ENCODE peak calls at places on chromosomes 7 and 10, in seven cellular contexts. One of them, this sample, is unnamed.

GRCh38 chr10:96306516-96306915 is 2.3 kb downstream of the DNTT start:
- DNase-seq in gastrocnemius medialis: peak; percentile 57
- DNase-seq in suprapubic skin: no peak
- DNase-seq in cardiac muscle cell: no peak
- DNase-seq in body of pancreas: peak; percentile 65
- DNase-seq in fibroblast of lung: no peak
- DNase-seq in heart left ventricle: peak; percentile 79
- DNase-seq in this sample: no peak

GRCh38 chr7:120852700-120853099 is 5.2 kb downstream of the TSPAN12 start:
- DNase-seq in gastrocnemius medialis: no peak
- DNase-seq in suprapubic skin: no peak
- DNase-seq in cardiac muscle cell: no peak
- DNase-seq in body of pancreas: no peak
- DNase-seq in fibroblast of lung: no peak
- DNase-seq in heart left ventricle: no peak
- DNase-seq in this sample: no peak

GRCh38 chr7:28722684-28723083 is 235.4 kb downstream of the TRIL start:
- DNase-seq in gastrocnemius medialis: no peak
- DNase-seq in suprapubic skin: no peak
- DNase-seq in cardiac muscle cell: no peak
- DNase-seq in body of pancreas: no peak
- DNase-seq in fibroblast of lung: no peak
- DNase-seq in heart left ventricle: no peak
- DNase-seq in this sample: no peak

GRCh38 chr7:18087687-18088078 is 60.0 kb upstream of the PRPS1L1 start:
- DNase-seq in gastrocnemius medialis: no peak
- DNase-seq in suprapubic skin: no peak
- DNase-seq in cardiac muscle cell: no peak
- DNase-seq in body of pancreas: no peak
- DNase-seq in fibroblast of lung: no peak
- DNase-seq in heart left ventricle: no peak
- DNase-seq in this sample: no peak

GRCh38 chr10:26391701-26392695 is 46.1 kb upstream of the APBB1IP start:
- DNase-seq in gastrocnemius medialis: no peak
- DNase-seq in suprapubic skin: no peak
- DNase-seq in cardiac muscle cell: no peak
- DNase-seq in body of pancreas: no peak
- DNase-seq in fibroblast of lung: no peak
- DNase-seq in heart left ventricle: no peak
- DNase-seq in this sample: no peak

GRCh38 chr10:132155723-132156381 is 30.9 kb upstream of the DPYSL4 start:
- DNase-seq in gastrocnemius medialis: no peak
- DNase-seq in suprapubic skin: no peak
- DNase-seq in cardiac muscle cell: no peak
- DNase-seq in body of pancreas: peak; percentile 19
- DNase-seq in fibroblast of lung: no peak
- DNase-seq in heart left ventricle: no peak
- DNase-seq in this sample: no peak

GRCh38 chr10:17510242-17510908 is 56.0 kb upstream of the ST8SIA6 start:
- DNase-seq in gastrocnemius medialis: no peak
- DNase-seq in suprapubic skin: no peak
- DNase-seq in cardiac muscle cell: no peak
- DNase-seq in body of pancreas: no peak
- DNase-seq in fibroblast of lung: no peak
- DNase-seq in heart left ventricle: no peak
- DNase-seq in this sample: no peak

GRCh38 chr10:133405844-133406527 is 12.0 kb downstream of the MTG1 start:
- DNase-seq in gastrocnemius medialis: no peak
- DNase-seq in suprapubic skin: no peak
- DNase-seq in cardiac muscle cell: peak; percentile 23
- DNase-seq in body of pancreas: no peak
- DNase-seq in fibroblast of lung: peak; percentile 72
- DNase-seq in heart left ventricle: no peak
- DNase-seq in this sample: peak; percentile 17

GRCh38 chr7:144255471-144255897 is 9.1 kb downstream of the OR2A7 start:
- DNase-seq in gastrocnemius medialis: no peak
- DNase-seq in suprapubic skin: no peak
- DNase-seq in cardiac muscle cell: no peak
- DNase-seq in body of pancreas: no peak
- DNase-seq in fibroblast of lung: no peak
- DNase-seq in heart left ventricle: no peak
- DNase-seq in this sample: no peak

GRCh38 chr7:18212308-18212707 is 184.7 kb upstream of the PRPS1L1 start:
- DNase-seq in gastrocnemius medialis: no peak
- DNase-seq in suprapubic skin: no peak
- DNase-seq in cardiac muscle cell: peak; percentile 61
- DNase-seq in body of pancreas: no peak
- DNase-seq in fibroblast of lung: no peak
- DNase-seq in heart left ventricle: no peak
- DNase-seq in this sample: no peak

GRCh38 chr10:91410638-91411367 is 659 bp downstream of the HECTD2 start:
- DNase-seq in gastrocnemius medialis: no peak
- DNase-seq in suprapubic skin: peak; percentile 61
- DNase-seq in cardiac muscle cell: peak; percentile 50
- DNase-seq in body of pancreas: no peak
- DNase-seq in fibroblast of lung: peak; percentile 71
- DNase-seq in heart left ventricle: no peak
- DNase-seq in this sample: no peak

GRCh38 chr7:137958593-137959431 is 43.1 kb downstream of the CREB3L2 start:
- DNase-seq in gastrocnemius medialis: no peak
- DNase-seq in suprapubic skin: no peak
- DNase-seq in cardiac muscle cell: no peak
- DNase-seq in body of pancreas: no peak
- DNase-seq in fibroblast of lung: no peak
- DNase-seq in heart left ventricle: no peak
- DNase-seq in this sample: no peak

GRCh38 chr7:105014725-105015630 is 973 bp downstream of the KMT2E start:
- DNase-seq in gastrocnemius medialis: peak; percentile 55
- DNase-seq in suprapubic skin: no peak
- DNase-seq in cardiac muscle cell: peak; percentile 54
- DNase-seq in body of pancreas: peak; percentile 59
- DNase-seq in fibroblast of lung: peak; percentile 42
- DNase-seq in heart left ventricle: peak; percentile 40
- DNase-seq in this sample: no peak

GRCh38 chr10:25934673-25935139 is 677 bp downstream of the MYO3A start:
- DNase-seq in gastrocnemius medialis: no peak
- DNase-seq in suprapubic skin: no peak
- DNase-seq in cardiac muscle cell: no peak
- DNase-seq in body of pancreas: peak; percentile 23
- DNase-seq in fibroblast of lung: peak; percentile 6
- DNase-seq in heart left ventricle: no peak
- DNase-seq in this sample: no peak

GRCh38 chr7:73824986-73825385 is 5.8 kb upstream of the CLDN4 start:
- DNase-seq in gastrocnemius medialis: no peak
- DNase-seq in suprapubic skin: peak; percentile 66
- DNase-seq in cardiac muscle cell: no peak
- DNase-seq in body of pancreas: peak; percentile 62
- DNase-seq in fibroblast of lung: no peak
- DNase-seq in heart left ventricle: no peak
- DNase-seq in this sample: no peak

GRCh38 chr10:87734987-87735827 is 75.5 kb downstream of the PAPSS2 start:
- DNase-seq in gastrocnemius medialis: no peak
- DNase-seq in suprapubic skin: no peak
- DNase-seq in cardiac muscle cell: peak; percentile 69
- DNase-seq in body of pancreas: peak; percentile 38
- DNase-seq in fibroblast of lung: peak; percentile 45
- DNase-seq in heart left ventricle: peak; percentile 40
- DNase-seq in this sample: peak; percentile 7

GRCh38 chr10:118732253-118733194 is 22.2 kb downstream of the CACUL1 start:
- DNase-seq in gastrocnemius medialis: no peak
- DNase-seq in suprapubic skin: no peak
- DNase-seq in cardiac muscle cell: no peak
- DNase-seq in body of pancreas: no peak
- DNase-seq in fibroblast of lung: peak; percentile 26
- DNase-seq in heart left ventricle: no peak
- DNase-seq in this sample: no peak

GRCh38 chr7:111845853-111846252 is 283.6 kb upstream of the IMMP2L start:
- DNase-seq in gastrocnemius medialis: no peak
- DNase-seq in suprapubic skin: no peak
- DNase-seq in cardiac muscle cell: no peak
- DNase-seq in body of pancreas: no peak
- DNase-seq in fibroblast of lung: no peak
- DNase-seq in heart left ventricle: no peak
- DNase-seq in this sample: no peak

GRCh38 chr7:154255324-154255723 is 203.1 kb downstream of the DPP6 start:
- DNase-seq in gastrocnemius medialis: no peak
- DNase-seq in suprapubic skin: no peak
- DNase-seq in cardiac muscle cell: no peak
- DNase-seq in body of pancreas: no peak
- DNase-seq in fibroblast of lung: no peak
- DNase-seq in heart left ventricle: no peak
- DNase-seq in this sample: no peak

GRCh38 chr7:131896189-131896855 is 339.9 kb upstream of the PODXL start:
- DNase-seq in gastrocnemius medialis: no peak
- DNase-seq in suprapubic skin: no peak
- DNase-seq in cardiac muscle cell: no peak
- DNase-seq in body of pancreas: no peak
- DNase-seq in fibroblast of lung: peak; percentile 23
- DNase-seq in heart left ventricle: no peak
- DNase-seq in this sample: no peak

GRCh38 chr10:92897916-92898315 is 49.6 kb downstream of the EXOC6 start:
- DNase-seq in gastrocnemius medialis: no peak
- DNase-seq in suprapubic skin: no peak
- DNase-seq in cardiac muscle cell: no peak
- DNase-seq in body of pancreas: no peak
- DNase-seq in fibroblast of lung: no peak
- DNase-seq in heart left ventricle: no peak
- DNase-seq in this sample: no peak

GRCh38 chr10:14481752-14482151 is 151.0 kb upstream of the FRMD4A start:
- DNase-seq in gastrocnemius medialis: no peak
- DNase-seq in suprapubic skin: no peak
- DNase-seq in cardiac muscle cell: no peak
- DNase-seq in body of pancreas: no peak
- DNase-seq in fibroblast of lung: peak; percentile 64
- DNase-seq in heart left ventricle: peak; percentile 51
- DNase-seq in this sample: no peak

GRCh38 chr7:6178273-6179029 is 94.0 kb downstream of the CYTH3 start:
- DNase-seq in gastrocnemius medialis: peak; percentile 52
- DNase-seq in suprapubic skin: no peak
- DNase-seq in cardiac muscle cell: no peak
- DNase-seq in body of pancreas: peak; percentile 53
- DNase-seq in fibroblast of lung: no peak
- DNase-seq in heart left ventricle: no peak
- DNase-seq in this sample: no peak

GRCh38 chr7:98107313-98107691 is 640 bp downstream of the LMTK2 start:
- DNase-seq in gastrocnemius medialis: no peak
- DNase-seq in suprapubic skin: no peak
- DNase-seq in cardiac muscle cell: no peak
- DNase-seq in body of pancreas: peak; percentile 42
- DNase-seq in fibroblast of lung: no peak
- DNase-seq in heart left ventricle: peak; percentile 39
- DNase-seq in this sample: no peak

GRCh38 chr10:17418249-17418648 is 36.1 kb downstream of the ST8SIA6 start:
- DNase-seq in gastrocnemius medialis: no peak
- DNase-seq in suprapubic skin: no peak
- DNase-seq in cardiac muscle cell: peak; percentile 32
- DNase-seq in body of pancreas: peak; percentile 3
- DNase-seq in fibroblast of lung: no peak
- DNase-seq in heart left ventricle: no peak
- DNase-seq in this sample: no peak

GRCh38 chr10:104109908-104110662 is 11.9 kb upstream of the SFR1 start:
- DNase-seq in gastrocnemius medialis: no peak
- DNase-seq in suprapubic skin: no peak
- DNase-seq in cardiac muscle cell: peak; percentile 81
- DNase-seq in body of pancreas: no peak
- DNase-seq in fibroblast of lung: peak; percentile 85
- DNase-seq in heart left ventricle: no peak
- DNase-seq in this sample: peak; percentile 52

GRCh38 chr10:3077506-3077905 is 10.2 kb downstream of the PFKP start:
- DNase-seq in gastrocnemius medialis: no peak
- DNase-seq in suprapubic skin: no peak
- DNase-seq in cardiac muscle cell: no peak
- DNase-seq in body of pancreas: no peak
- DNase-seq in fibroblast of lung: no peak
- DNase-seq in heart left ventricle: no peak
- DNase-seq in this sample: no peak

GRCh38 chr10:22604314-22605091 is 109.9 kb downstream of the PIP4K2A start:
- DNase-seq in gastrocnemius medialis: no peak
- DNase-seq in suprapubic skin: no peak
- DNase-seq in cardiac muscle cell: no peak
- DNase-seq in body of pancreas: no peak
- DNase-seq in fibroblast of lung: no peak
- DNase-seq in heart left ventricle: no peak
- DNase-seq in this sample: no peak
- TF ChIP-seq CTCF in gastrocnemius medialis: no peak
- TF ChIP-seq CTCF in suprapubic skin: no peak
- TF ChIP-seq CTCF in cardiac muscle cell: no peak
- TF ChIP-seq CTCF in body of pancreas: no peak
- TF ChIP-seq CTCF in fibroblast of lung: no peak
- TF ChIP-seq CTCF in heart left ventricle: no peak
- TF ChIP-seq CTCF in this sample: no peak

GRCh38 chr7:95240910-95241309 is 83.4 kb downstream of the PON1 start:
- DNase-seq in gastrocnemius medialis: no peak
- DNase-seq in suprapubic skin: no peak
- DNase-seq in cardiac muscle cell: no peak
- DNase-seq in body of pancreas: no peak
- DNase-seq in fibroblast of lung: no peak
- DNase-seq in heart left ventricle: no peak
- DNase-seq in this sample: no peak

GRCh38 chr7:95238252-95238938 is 85.9 kb downstream of the PON1 start:
- DNase-seq in gastrocnemius medialis: no peak
- DNase-seq in suprapubic skin: no peak
- DNase-seq in cardiac muscle cell: no peak
- DNase-seq in body of pancreas: no peak
- DNase-seq in fibroblast of lung: no peak
- DNase-seq in heart left ventricle: no peak
- DNase-seq in this sample: no peak
- H3K4me3 ChIP-seq in gastrocnemius medialis: no peak overlapping the region
- H3K4me3 ChIP-seq in suprapubic skin: no peak overlapping the region
- H3K4me3 ChIP-seq in cardiac muscle cell: no peak overlapping the region
- H3K4me3 ChIP-seq in body of pancreas: no peak overlapping the region
- H3K4me3 ChIP-seq in fibroblast of lung: no peak overlapping the region
- H3K4me3 ChIP-seq in heart left ventricle: no peak overlapping the region
- H3K4me3 ChIP-seq in this sample: no peak overlapping the region

GRCh38 chr10:43728425-43728824 is 79.7 kb upstream of the ZNF32 start:
- DNase-seq in gastrocnemius medialis: no peak
- DNase-seq in suprapubic skin: no peak
- DNase-seq in cardiac muscle cell: no peak
- DNase-seq in body of pancreas: no peak
- DNase-seq in fibroblast of lung: no peak
- DNase-seq in heart left ventricle: no peak
- DNase-seq in this sample: no peak

GRCh38 chr10:43731486-43731885 is 82.8 kb upstream of the ZNF32 start:
- DNase-seq in gastrocnemius medialis: no peak
- DNase-seq in suprapubic skin: no peak
- DNase-seq in cardiac muscle cell: no peak
- DNase-seq in body of pancreas: no peak
- DNase-seq in fibroblast of lung: no peak
- DNase-seq in heart left ventricle: no peak
- DNase-seq in this sample: no peak

GRCh38 chr10:43727935-43728334 is 79.3 kb upstream of the ZNF32 start:
- DNase-seq in gastrocnemius medialis: no peak
- DNase-seq in suprapubic skin: no peak
- DNase-seq in cardiac muscle cell: no peak
- DNase-seq in body of pancreas: no peak
- DNase-seq in fibroblast of lung: no peak
- DNase-seq in heart left ventricle: no peak
- DNase-seq in this sample: no peak
- H3K36me3 ChIP-seq in gastrocnemius medialis: no peaks in the 10 kb centered on the region
- H3K36me3 ChIP-seq in suprapubic skin: no peaks in the 10 kb centered on the region
- H3K36me3 ChIP-seq in cardiac muscle cell: no peaks in the 10 kb centered on the region
- H3K36me3 ChIP-seq in body of pancreas: no peaks in the 10 kb centered on the region
- H3K36me3 ChIP-seq in fibroblast of lung: no peaks in the 10 kb centered on the region
- H3K36me3 ChIP-seq in heart left ventricle: no peaks in the 10 kb centered on the region
- H3K36me3 ChIP-seq in this sample: no peaks in the 10 kb centered on the region

GRCh38 chr7:3399858-3400257 is 98.8 kb downstream of the SDK1 start:
- DNase-seq in gastrocnemius medialis: no peak
- DNase-seq in suprapubic skin: no peak
- DNase-seq in cardiac muscle cell: peak; percentile 12
- DNase-seq in body of pancreas: no peak
- DNase-seq in fibroblast of lung: peak; percentile 27
- DNase-seq in heart left ventricle: no peak
- DNase-seq in this sample: no peak
- TF ChIP-seq CTCF in gastrocnemius medialis: no peak
- TF ChIP-seq CTCF in suprapubic skin: no peak
- TF ChIP-seq CTCF in cardiac muscle cell: peak; percentile 26
- TF ChIP-seq CTCF in body of pancreas: no peak
- TF ChIP-seq CTCF in fibroblast of lung: peak; percentile 27
- TF ChIP-seq CTCF in heart left ventricle: no peak
- TF ChIP-seq CTCF in this sample: no peak